ENCODE peak calls at places on chromosomes 6 and 20, in eight cellular contexts. C is prostate gland, Z is A549, B is suprapubic skin, N is tibial nerve, L is GM12878, Y is H1, A is heart left ventricle. R is an unnamed sample.

GRCh38 chr6:20509211-20509610 is 25.0 kb upstream of the CDKAL1 start:
- DNase-seq in B (no peak), L (no peak), Y (no peak), N (no peak), A (no peak), C (no peak), Z (no peak), R (no peak)

GRCh38 chr6:144993870-144994269 is 708.7 kb downstream of the UTRN start:
- DNase-seq in N (no peak), B (no peak), Z (no peak), A (no peak), L (no peak), C (no peak), Y (no peak), R (no peak)

GRCh38 chr6:166942393-166943168 is 13.8 kb downstream of the RNASET2 start:
- DNase-seq in L (no peak), A (no peak), B (no peak), C (no peak), N (no peak), Y (no peak), Z (no peak), R (peak)

GRCh38 chr6:53300656-53301551 is 47.8 kb downstream of the ELOVL5 start:
- DNase-seq in L (no peak), N (no peak), C (peak), Y (no peak), B (no peak), Z (no peak), A (no peak), R (peak)

GRCh38 chr6:112037783-112038216 is 16.1 kb upstream of the CCN6 start:
- DNase-seq in C (no peak), N (peak), Y (no peak), L (no peak), B (peak), Z (peak), A (no peak), R (no peak)

GRCh38 chr6:718345-718744 is 25.4 kb upstream of the EXOC2 start:
- DNase-seq in A (no peak), L (no peak), Z (no peak), Y (no peak), B (no peak), N (no peak), C (no peak), R (no peak)

GRCh38 chr20:36478137-36478905 is 63.0 kb upstream of the MYL9 start:
- DNase-seq in Z (no peak), B (no peak), A (no peak), L (no peak), N (no peak), Y (no peak), C (no peak), R (no peak)

GRCh38 chr6:151350442-151351145 is 40.8 kb downstream of the ZBTB2 start:
- DNase-seq in C (no peak), A (no peak), Z (no peak), B (no peak), Y (no peak), N (no peak), L (no peak), R (no peak)

GRCh38 chr6:130604869-130605401 is 222.3 kb upstream of the SMLR1 start:
- DNase-seq in Y (no peak), L (no peak), A (no peak), Z (no peak), C (no peak), B (no peak), N (no peak), R (no peak)

GRCh38 chr6:23990158-23990557 is 135.9 kb upstream of the NRSN1 start:
- DNase-seq in C (no peak), L (no peak), Z (no peak), N (no peak), A (no peak), Y (no peak), B (no peak), R (no peak)

GRCh38 chr6:4668271-4669179 is 107.7 kb upstream of the CDYL start:
- DNase-seq in C (no peak), Y (peak), A (no peak), N (no peak), L (no peak), Z (no peak), B (no peak), R (no peak)

GRCh38 chr6:106783631-106784566 is 154.5 kb downstream of the QRSL1 start:
- DNase-seq in B (no peak), N (no peak), Z (peak), A (no peak), L (no peak), C (no peak), Y (no peak), R (no peak)

GRCh38 chr6:36727491-36728021 is 29.9 kb downstream of the RAB44 start:
- DNase-seq in L (peak), C (no peak), N (no peak), B (no peak), Z (no peak), A (peak), Y (no peak), R (no peak)

GRCh38 chr6:159790947-159791598 is 806 bp downstream of the MRPL18 start:
- DNase-seq in N (no peak), Y (no peak), Z (no peak), A (no peak), B (peak), L (no peak), C (no peak), R (peak)

GRCh38 chr6:45808917-45809316 is 206.7 kb downstream of the CLIC5 start:
- DNase-seq in B (no peak), Z (no peak), A (no peak), C (no peak), L (no peak), Y (no peak), N (no peak), R (no peak)

GRCh38 chr6:111256646-111257045 is 169.3 kb downstream of the SLC16A10 start:
- DNase-seq in N (no peak), Y (no peak), B (no peak), C (no peak), Z (no peak), L (no peak), A (no peak), R (peak)

GRCh38 chr6:65199683-65200082 is 507.3 kb downstream of the EYS start:
- DNase-seq in Z (no peak), L (no peak), Y (no peak), B (no peak), C (no peak), A (no peak), N (no peak), R (no peak)

GRCh38 chr6:130933712-130934200 is 106.5 kb downstream of the SMLR1 start:
- DNase-seq in L (no peak), Y (no peak), B (no peak), Z (no peak), N (no peak), A (no peak), C (no peak), R (no peak)

GRCh38 chr6:53203483-53203882 is 54.8 kb upstream of the GCM1 start:
- DNase-seq in B (no peak), A (no peak), Y (no peak), C (no peak), Z (no peak), L (no peak), N (no peak), R (no peak)

GRCh38 chr20:64009811-64010387 is 26.1 kb upstream of the C20orf204 start:
- DNase-seq in L (no peak), C (no peak), N (no peak), B (no peak), A (no peak), Z (no peak), Y (no peak), R (no peak)

GRCh38 chr6:156017838-156018237 is 562.2 kb upstream of the NOX3 start:
- DNase-seq in Z (no peak), B (no peak), N (no peak), A (no peak), L (no peak), C (no peak), Y (no peak), R (no peak)

GRCh38 chr6:20819774-20820400 is 285.6 kb downstream of the CDKAL1 start:
- DNase-seq in N (no peak), C (no peak), A (no peak), L (no peak), Y (no peak), Z (no peak), B (no peak), R (no peak)

GRCh38 chr6:113560376-113560775 is 296.8 kb upstream of the MARCKS start:
- DNase-seq in A (no peak), Z (no peak), L (no peak), C (no peak), B (no peak), N (no peak), Y (no peak), R (no peak)

GRCh38 chr6:5728726-5729434 is 277.8 kb downstream of the NRN1 start:
- DNase-seq in A (no peak), N (no peak), B (no peak), C (no peak), L (no peak), Y (no peak), Z (no peak), R (no peak)

GRCh38 chr20:62313021-62313420 is 10.2 kb downstream of the ADRM1 start:
- DNase-seq in Y (no peak), C (no peak), L (no peak), Z (no peak), N (no peak), A (no peak), B (no peak), R (no peak)

GRCh38 chr6:157885211-157885788 is 62.3 kb downstream of the SNX9 start:
- DNase-seq in Z (no peak), N (no peak), A (no peak), C (no peak), Y (no peak), B (no peak), L (no peak), R (peak)

GRCh38 chr20:44615876-44616603 is 33.7 kb downstream of the PKIG start:
- DNase-seq in L (no peak), Y (no peak), N (no peak), C (no peak), A (no peak), B (no peak), Z (no peak), R (no peak)

GRCh38 chr6:17394192-17394611 is 807 bp downstream of the CAP2 start:
- DNase-seq in N (no peak), Z (peak), L (no peak), B (no peak), C (peak), A (no peak), Y (peak), R (no peak)

GRCh38 chr6:26124550-26125014 is 37.4 kb downstream of the HFE start:
- DNase-seq in C (no peak), Y (no peak), L (no peak), Z (no peak), A (no peak), N (no peak), B (no peak), R (no peak)

GRCh38 chr6:112149719-112150263 is 62.4 kb downstream of the FAM229B start:
- DNase-seq in A (no peak), C (no peak), Y (no peak), L (no peak), B (no peak), Z (no peak), N (no peak), R (no peak)

GRCh38 chr6:131572686-131573415 is at the start of gene ARG1:
- DNase-seq in L (no peak), C (no peak), Z (no peak), A (no peak), Y (no peak), N (no peak), B (no peak), R (peak)

GRCh38 chr6:36546664-36546957 is 668 bp downstream of the STK38 start:
- DNase-seq in A (no peak), Z (no peak), L (no peak), C (no peak), B (no peak), Y (no peak), N (no peak), R (no peak)

GRCh38 chr6:27687154-27688013 is 214.5 kb upstream of the ZNF184 start:
- DNase-seq in B (peak), Z (no peak), Y (peak), N (peak), L (peak), C (peak), A (peak), R (peak)

GRCh38 chr6:167272618-167273379 is 18.3 kb upstream of the UNC93A start:
- DNase-seq in N (no peak), B (no peak), L (no peak), A (no peak), Z (no peak), Y (no peak), C (no peak), R (no peak)

GRCh38 chr6:141726158-141726557 is 406.6 kb upstream of the GJE1 start:
- DNase-seq in B (no peak), Z (no peak), L (no peak), Y (no peak), C (no peak), N (no peak), A (no peak), R (no peak)

DNA sequence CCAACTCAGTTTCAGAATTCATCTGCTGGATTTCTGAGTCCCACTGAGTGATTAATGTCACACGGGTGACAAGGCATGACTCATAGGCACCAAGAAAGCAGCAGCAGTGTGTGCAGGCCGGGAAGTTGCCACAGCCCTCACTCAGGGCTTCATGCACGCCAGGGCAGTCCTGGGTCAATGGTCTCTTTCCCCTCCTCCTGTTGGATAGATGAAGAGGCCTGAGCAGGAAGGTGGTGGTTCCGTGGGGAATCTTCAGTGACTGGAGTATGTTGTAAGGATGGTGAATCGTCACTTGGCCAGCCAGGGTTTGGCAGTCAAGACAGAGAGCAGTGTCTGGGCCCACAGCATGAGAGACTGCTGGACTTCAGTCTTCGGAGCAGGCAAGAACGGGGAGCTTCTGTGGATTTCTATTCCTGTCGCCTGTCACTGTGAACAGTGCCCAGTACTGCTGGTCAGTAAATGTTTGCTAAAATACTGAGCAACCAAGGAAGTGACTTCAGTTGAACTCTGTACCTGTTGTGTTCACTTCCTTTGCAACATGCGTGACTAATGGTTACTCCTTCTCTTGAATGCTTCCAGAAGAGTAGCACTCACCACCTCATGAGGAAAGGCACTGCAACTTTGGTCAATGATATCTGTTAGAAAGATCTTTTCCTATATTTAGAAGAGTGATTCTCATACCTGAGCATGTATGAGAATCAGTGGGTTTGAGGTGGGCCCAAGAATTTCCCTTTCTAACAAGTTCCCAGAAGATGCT is 62.0 kb upstream of the CD93 start:
- DNase-seq in C (no peak), Y (no peak), B (peak), L (peak), A (no peak), N (no peak), Z (peak), R (peak)
- TF ChIP-seq POLR2A in C (no peak), Y (no peak), B (no peak), L (peak), A (no peak), N (peak), Z (no peak), R (no peak)

DNA sequence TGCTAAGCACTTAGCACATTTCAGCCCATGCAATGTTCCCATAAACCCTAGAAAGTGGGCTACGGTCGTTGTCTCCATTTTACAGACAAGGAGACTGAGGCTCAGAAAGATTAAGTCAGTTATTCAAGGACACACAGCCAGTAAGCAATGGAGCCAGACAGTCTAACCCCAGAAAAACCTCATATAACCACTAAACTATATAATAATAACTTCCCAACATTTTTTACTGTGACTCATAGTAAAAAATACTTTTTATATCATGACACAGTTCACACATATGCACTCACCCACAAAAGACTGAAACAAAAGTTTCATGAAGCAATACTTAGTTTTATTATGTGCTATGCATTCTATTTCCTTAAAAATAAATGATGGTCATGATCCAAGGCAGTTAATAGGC is 66.2 kb upstream of the EYA2 start:
- DNase-seq in N (no peak), L (no peak), Y (no peak), A (no peak), Z (no peak), C (no peak), B (no peak), R (no peak)
- TF ChIP-seq POLR2A in N (no peak), L (no peak), Y (no peak), A (no peak), Z (no peak), C (no peak), B (no peak), R (no peak)

GRCh38 chr6:11828185-11828897 is 49.7 kb upstream of the ADTRP start:
- DNase-seq in A (no peak), L (peak), B (no peak), Y (no peak), C (no peak), N (no peak), Z (no peak), R (no peak)

GRCh38 chr6:11826779-11827178 is 48.2 kb upstream of the ADTRP start:
- DNase-seq in A (no peak), L (no peak), C (no peak), B (no peak), Z (no peak), N (no peak), Y (no peak), R (no peak)

GRCh38 chr6:11822346-11822745 is 43.7 kb upstream of the ADTRP start:
- DNase-seq in L (no peak), Y (no peak), N (no peak), A (no peak), C (no peak), Z (no peak), B (no peak), R (peak)

GRCh38 chr6:11830105-11830504 is 51.5 kb upstream of the ADTRP start:
- DNase-seq in Z (no peak), B (no peak), C (no peak), L (no peak), Y (no peak), A (no peak), N (no peak), R (no peak)

GRCh38 chr6:11824986-11825385 is 46.4 kb upstream of the ADTRP start:
- DNase-seq in N (no peak), A (no peak), Y (no peak), B (no peak), C (no peak), L (peak), Z (no peak), R (no peak)
- TF ChIP-seq POLR2A in N (no peak), A (no peak), Y (no peak), B (no peak), C (no peak), L (no peak), Z (no peak), R (no peak)

DNA sequence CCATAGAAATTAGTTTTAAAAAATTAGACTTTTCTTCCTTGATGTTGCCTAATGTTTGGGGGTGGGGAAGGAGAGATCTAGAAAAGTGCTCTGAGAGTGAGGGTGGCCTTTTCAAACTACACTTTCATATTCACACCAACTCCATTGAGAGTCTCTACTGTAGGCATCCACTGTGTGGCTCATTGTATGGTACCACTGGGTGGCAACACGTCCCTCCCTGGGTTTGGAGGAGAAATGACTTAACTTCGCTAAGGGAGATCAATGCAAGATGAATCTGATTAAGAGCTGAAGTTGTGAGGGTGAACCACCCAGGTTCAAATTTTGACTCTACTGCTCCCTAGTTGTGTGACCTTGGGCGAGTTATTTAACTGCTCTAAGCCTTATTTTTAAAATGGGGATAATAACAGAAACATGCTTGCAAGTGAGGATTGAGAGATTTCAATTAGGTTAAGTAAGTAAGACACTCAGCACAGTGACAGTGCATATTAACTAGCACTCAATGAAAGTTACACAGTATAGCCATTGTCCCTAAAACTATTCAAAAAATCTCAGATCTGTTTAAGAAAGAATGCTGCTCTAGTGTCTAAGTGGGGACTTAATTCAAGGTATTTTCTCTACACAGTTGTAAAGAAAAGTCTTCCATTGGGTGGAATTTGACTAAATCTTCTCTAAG is 193.5 kb upstream of the CNR1 start:
- DNase-seq in C (no peak), B (no peak), N (no peak), Z (no peak), Y (no peak), L (no peak), A (no peak), R (no peak)
- TF ChIP-seq POLR2A in C (no peak), B (no peak), N (no peak), Z (no peak), Y (no peak), L (no peak), A (no peak), R (no peak)

GRCh38 chr6:40860443-40860842 is 178.6 kb downstream of the UNC5CL start:
- DNase-seq in B (no peak), Z (no peak), C (no peak), Y (no peak), A (no peak), N (no peak), L (no peak), R (no peak)
- TF ChIP-seq POLR2A in B (no peak), Z (no peak), C (no peak), Y (no peak), A (no peak), N (no peak), L (no peak), R (no peak)

GRCh38 chr6:7886132-7886531 is 24.5 kb downstream of the TXNDC5 start:
- DNase-seq in B (no peak), Z (no peak), A (no peak), C (no peak), L (no peak), Y (no peak), N (no peak), R (no peak)
- TF ChIP-seq POLR2A in B (no peak), Z (no peak), A (no peak), C (no peak), L (no peak), Y (no peak), N (no peak), R (no peak)

GRCh38 chr6:154995241-154996162 is at the start of gene TIAM2:
- DNase-seq in Y (peak), L (no peak), C (no peak), N (no peak), B (no peak), A (no peak), Z (peak), R (no peak)
- TF ChIP-seq POLR2A in Y (peak), L (no peak), C (no peak), N (no peak), B (no peak), A (no peak), Z (peak), R (no peak)